ENCODE peak calls at places on chromosomes 1 and 21, in nine cellular contexts. W is neural progenitor cell; N is RWPE1; K is mammary epithelial cell; Z is tibial nerve; Y is lower lobe of right lung; H is right lobe of liver; C is CD4-positive, alpha-beta T cell; V is ovary. P is an unnamed sample.

GRCh38 chr1:204438628-204439027 is 27.0 kb upstream of the PPP1R15B start:
- DNase-seq in W (no peak), N (peak), K (peak), Z (peak), Y (no peak), H (no peak), C (no peak), V (no peak), P (no peak)

GRCh38 chr1:41217441-41217840 is 24.7 kb downstream of the SCMH1 start:
- DNase-seq in W (no peak), N (no peak), K (no peak), Z (no peak), Y (no peak), H (no peak), C (no peak), V (no peak), P (no peak)

GRCh38 chr1:31657020-31657804 is 12.5 kb upstream of the PEF1 start:
- DNase-seq in W (no peak), N (no peak), K (no peak), Z (no peak), Y (no peak), H (no peak), C (no peak), V (no peak), P (no peak)

GRCh38 chr1:218779341-218779831 is 394.3 kb upstream of the LYPLAL1 start:
- DNase-seq in W (no peak), N (peak), K (peak), Z (no peak), Y (no peak), H (no peak), C (no peak), V (no peak), P (no peak)

GRCh38 chr21:45768741-45769049 is 125.2 kb downstream of the PCBP3 start:
- DNase-seq in W (peak), N (no peak), K (no peak), Z (no peak), Y (no peak), H (no peak), C (no peak), V (no peak), P (no peak)

GRCh38 chr21:42455754-42456440 is 40.1 kb downstream of the RSPH1 start:
- DNase-seq in W (no peak), N (no peak), K (no peak), Z (no peak), Y (no peak), H (no peak), C (no peak), V (no peak), P (no peak)

GRCh38 chr1:88327391-88328267 is 356.4 kb upstream of the PKN2 start:
- DNase-seq in W (no peak), N (peak), K (peak), Z (no peak), Y (no peak), H (no peak), C (no peak), V (peak), P (no peak)

GRCh38 chr1:111705841-111706240 is 33.4 kb downstream of the INKA2 start:
- DNase-seq in W (no peak), N (no peak), K (no peak), Z (no peak), Y (no peak), H (no peak), C (no peak), V (no peak), P (no peak)

GRCh38 chr21:25188639-25189038 is 418.6 kb downstream of the MRPL39 start:
- DNase-seq in W (no peak), N (no peak), K (no peak), Z (no peak), Y (no peak), H (no peak), C (no peak), V (no peak), P (no peak)

GRCh38 chr1:3440282-3440681 is 14.2 kb upstream of the ARHGEF16 start:
- DNase-seq in W (no peak), N (no peak), K (no peak), Z (no peak), Y (no peak), H (no peak), C (no peak), V (no peak), P (peak)

GRCh38 chr1:30982937-30983336 is 74.4 kb upstream of the SDC3 start:
- DNase-seq in W (no peak), N (no peak), K (no peak), Z (peak), Y (no peak), H (no peak), C (no peak), V (no peak), P (no peak)

GRCh38 chr1:158931055-158931737 is at the start of gene PYHIN1:
- DNase-seq in W (no peak), N (no peak), K (no peak), Z (peak), Y (no peak), H (no peak), C (no peak), V (no peak), P (no peak)

GRCh38 chr1:184052194-184052559 is 647 bp downstream of the TSEN15 start:
- DNase-seq in W (no peak), N (no peak), K (no peak), Z (no peak), Y (no peak), H (no peak), C (no peak), V (no peak), P (no peak)

GRCh38 chr1:14363191-14363590 is 235.3 kb upstream of the KAZN start:
- DNase-seq in W (no peak), N (no peak), K (no peak), Z (no peak), Y (no peak), H (no peak), C (no peak), V (no peak), P (no peak)

GRCh38 chr1:119865607-119866006 is 30.7 kb downstream of the ADAM30 start:
- DNase-seq in W (no peak), N (no peak), K (no peak), Z (no peak), Y (no peak), H (no peak), C (no peak), V (no peak), P (no peak)

GRCh38 chr1:84078108-84078823 is 65.8 kb upstream of the PRKACB start:
- DNase-seq in W (no peak), N (peak), K (peak), Z (peak), Y (no peak), H (no peak), C (no peak), V (peak), P (peak)

GRCh38 chr1:241639653-241640148 is 468 bp downstream of the CHML start:
- DNase-seq in W (peak), N (no peak), K (peak), Z (peak), Y (peak), H (peak), C (no peak), V (peak), P (peak)

GRCh38 chr1:159132271-159132881 is 39.0 kb upstream of the CADM3 start:
- DNase-seq in W (peak), N (peak), K (peak), Z (peak), Y (peak), H (peak), C (peak), V (peak), P (peak)

GRCh38 chr1:201647094-201647493 is 108.2 kb downstream of the NAV1 start:
- DNase-seq in W (no peak), N (no peak), K (no peak), Z (no peak), Y (no peak), H (no peak), C (no peak), V (no peak), P (no peak)

GRCh38 chr1:10338047-10338446 is 60.8 kb upstream of the PGD start:
- DNase-seq in W (peak), N (peak), K (no peak), Z (peak), Y (no peak), H (no peak), C (no peak), V (peak), P (no peak)

GRCh38 chr1:151193856-151194255 is 3.9 kb upstream of the VPS72 start:
- DNase-seq in W (no peak), N (no peak), K (no peak), Z (no peak), Y (no peak), H (no peak), C (no peak), V (no peak), P (no peak)

GRCh38 chr1:180261524-180262160 is 31.6 kb downstream of the LHX4 start:
- DNase-seq in W (no peak), N (no peak), K (no peak), Z (no peak), Y (no peak), H (no peak), C (no peak), V (no peak), P (no peak)

GRCh38 chr1:208747979-208748378 is 503.8 kb upstream of the PLXNA2 start:
- DNase-seq in W (no peak), N (no peak), K (no peak), Z (no peak), Y (no peak), H (no peak), C (no peak), V (no peak), P (no peak)

GRCh38 chr1:26999440-26999987 is 6.0 kb downstream of the TRNP1 start:
- DNase-seq in W (peak), N (peak), K (peak), Z (peak), Y (peak), H (peak), C (no peak), V (peak), P (peak)

GRCh38 chr1:26305667-26306289 is 658 bp downstream of the UBXN11 start:
- DNase-seq in W (peak), N (no peak), K (no peak), Z (no peak), Y (no peak), H (no peak), C (no peak), V (no peak), P (no peak)

GRCh38 chr1:110390096-110390495 is 730 bp downstream of the SLC16A4 start:
- DNase-seq in W (peak), N (peak), K (peak), Z (peak), Y (peak), H (no peak), C (no peak), V (peak), P (peak)

GRCh38 chr1:119587328-119587727 is 60.7 kb downstream of the ZNF697 start:
- DNase-seq in W (no peak), N (no peak), K (peak), Z (no peak), Y (no peak), H (no peak), C (no peak), V (no peak), P (no peak)

GRCh38 chr1:182662121-182662890 is 22.1 kb downstream of the RGS8 start:
- DNase-seq in W (peak), N (no peak), K (no peak), Z (no peak), Y (no peak), H (no peak), C (no peak), V (no peak), P (no peak)

GRCh38 chr21:31340942-31341487 is 3.0 kb downstream of the TIAM1 start:
- DNase-seq in W (no peak), N (no peak), K (no peak), Z (no peak), Y (no peak), H (no peak), C (no peak), V (no peak), P (no peak)

GRCh38 chr1:10724948-10725852 is 71.2 kb downstream of the CASZ1 start:
- DNase-seq in W (no peak), N (no peak), K (no peak), Z (no peak), Y (peak), H (peak), C (no peak), V (no peak), P (no peak)

GRCh38 chr1:17274186-17275170 is 25.6 kb downstream of the PADI3 start:
- DNase-seq in W (peak), N (peak), K (peak), Z (no peak), Y (peak), H (peak), C (no peak), V (no peak), P (no peak)

GRCh38 chr21:44913425-44914175 is 7.1 kb downstream of the ITGB2 start:
- DNase-seq in W (no peak), N (no peak), K (no peak), Z (no peak), Y (peak), H (peak), C (no peak), V (no peak), P (peak)

GRCh38 chr21:31732891-31733520 is 1.1 kb upstream of the SCAF4 start:
- DNase-seq in W (peak), N (peak), K (no peak), Z (no peak), Y (no peak), H (peak), C (peak), V (peak), P (no peak)

GRCh38 chr1:217090073-217090911 is 367.1 kb upstream of the ESRRG start:
- DNase-seq in W (peak), N (no peak), K (no peak), Z (no peak), Y (no peak), H (no peak), C (no peak), V (no peak), P (no peak)

GRCh38 chr1:1132928-1133750 is 17.2 kb upstream of the C1orf159 start:
- DNase-seq in W (no peak), N (no peak), K (no peak), Z (peak), Y (no peak), H (no peak), C (no peak), V (no peak), P (peak)

GRCh38 chr1:19413999-19414398 is 71.3 kb downstream of the CAPZB start:
- DNase-seq in W (no peak), N (no peak), K (no peak), Z (no peak), Y (no peak), H (no peak), C (no peak), V (no peak), P (no peak)
- H3K27ac ChIP-seq in W (no peak), N (no peak), K (no peak), Z (no peak), Y (peak), H (no peak), C (no peak), V (no peak), P (no peak)

GRCh38 chr1:237677979-237678378 is 212.7 kb downstream of the ZP4 start:
- DNase-seq in W (no peak), N (peak), K (peak), Z (no peak), Y (no peak), H (no peak), C (no peak), V (no peak), P (no peak)
- TF ChIP-seq CTCF in W (peak), N (peak), K (peak), Z (no peak), Y (no peak), H (peak), C (no peak), V (no peak), P (peak)

GRCh38 chr1:37325010-37325409 is 149.4 kb upstream of the ZC3H12A start:
- DNase-seq in W (no peak), N (no peak), K (no peak), Z (no peak), Y (no peak), H (peak), C (no peak), V (no peak), P (peak)
- H3K27ac ChIP-seq in W (no peak), N (no peak), K (no peak), Z (no peak), Y (no peak), H (no peak), C (no peak), V (no peak), P (no peak)

DNA sequence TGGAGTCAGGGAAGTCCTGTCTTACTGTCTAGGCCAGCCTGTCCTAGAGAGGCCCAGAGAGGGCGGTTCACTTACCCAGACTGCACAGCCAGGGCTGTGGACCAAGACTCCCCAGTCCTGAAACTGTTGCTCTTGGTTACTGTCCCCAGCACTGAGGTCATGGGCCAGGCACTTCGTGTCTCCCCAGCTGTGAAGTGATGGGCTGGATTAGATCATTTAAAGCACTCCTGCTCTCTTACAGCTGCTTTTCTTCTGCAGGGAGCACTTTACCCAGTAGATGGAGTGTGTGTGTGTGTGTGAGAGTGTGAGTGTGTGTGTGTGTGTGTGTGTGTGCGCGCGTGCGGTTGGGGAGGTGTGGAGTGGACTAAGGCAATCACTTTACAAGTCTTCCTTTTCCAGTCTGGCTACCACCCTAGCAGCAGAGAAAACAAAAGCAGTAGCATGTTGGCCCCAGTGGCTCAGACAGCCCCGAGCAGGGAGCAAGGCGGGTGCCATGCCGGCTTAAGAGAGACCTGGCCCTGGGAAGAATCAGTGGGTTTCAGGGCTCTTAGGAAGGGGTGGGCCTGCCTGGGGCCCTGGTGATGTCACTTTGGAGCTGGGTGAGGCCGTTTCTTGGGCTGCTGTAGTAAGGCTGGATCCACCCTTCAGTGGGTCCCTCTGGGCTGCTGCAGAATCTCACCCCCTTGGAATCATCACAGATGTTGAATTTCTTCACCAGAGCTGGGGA is 2.4 kb downstream of the SPSB1 start:
- DNase-seq in W (no peak), N (no peak), K (peak), Z (peak), Y (no peak), H (no peak), C (no peak), V (no peak), P (no peak)
- TF ChIP-seq CTCF in W (no peak), N (no peak), K (peak), Z (peak), Y (no peak), H (no peak), C (no peak), V (no peak), P (no peak)

DNA sequence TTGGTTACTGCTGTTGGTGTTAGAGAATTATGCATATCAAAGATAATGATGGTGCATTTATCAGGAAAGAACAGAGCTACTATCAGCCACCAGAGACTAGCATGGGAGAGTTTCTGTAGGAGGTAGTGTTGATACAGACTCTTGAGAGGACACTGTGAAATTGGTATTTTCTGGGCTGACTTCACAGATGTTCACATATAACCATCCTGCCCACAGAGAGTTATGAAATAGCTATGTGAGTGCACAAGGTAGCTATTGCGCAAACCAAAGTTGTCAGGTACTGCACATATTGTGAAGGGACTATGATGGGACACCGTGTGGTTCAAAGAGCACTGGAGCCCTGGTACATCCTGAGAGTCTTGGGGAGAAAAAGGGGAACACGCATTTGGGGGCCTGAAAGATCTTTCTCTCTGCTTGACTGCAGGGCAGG is 1.4 kb upstream of the TLCD4 start:
- DNase-seq in W (no peak), N (no peak), K (peak), Z (no peak), Y (no peak), H (peak), C (no peak), V (no peak), P (no peak)
- H3K27ac ChIP-seq in W (no peak), N (no peak), K (no peak), Z (no peak), Y (no peak), H (peak), C (no peak), V (no peak), P (no peak)

GRCh38 chr1:64490204-64490818 is 20.4 kb downstream of the CACHD1 start:
- DNase-seq in W (no peak), N (no peak), K (no peak), Z (no peak), Y (no peak), H (no peak), C (no peak), V (no peak), P (no peak)
- TF ChIP-seq CTCF in W (no peak), N (no peak), K (no peak), Z (no peak), Y (no peak), H (peak), C (no peak), V (no peak), P (no peak)

GRCh38 chr1:19882111-19883071 is at the start of gene OTUD3:
- DNase-seq in W (peak), N (peak), K (peak), Z (peak), Y (peak), H (peak), C (peak), V (peak), P (peak)

GRCh38 chr1:19878637-19878985 is 3.6 kb upstream of the OTUD3 start:
- DNase-seq in W (no peak), N (no peak), K (no peak), Z (no peak), Y (no peak), H (no peak), C (no peak), V (no peak), P (no peak)

GRCh38 chr1:19877821-19878636 is 4.2 kb upstream of the OTUD3 start:
- DNase-seq in W (peak), N (peak), K (peak), Z (no peak), Y (no peak), H (no peak), C (no peak), V (no peak), P (no peak)

GRCh38 chr1:19877351-19877750 is 4.8 kb upstream of the OTUD3 start:
- DNase-seq in W (no peak), N (no peak), K (no peak), Z (no peak), Y (no peak), H (no peak), C (no peak), V (no peak), P (no peak)

DNA sequence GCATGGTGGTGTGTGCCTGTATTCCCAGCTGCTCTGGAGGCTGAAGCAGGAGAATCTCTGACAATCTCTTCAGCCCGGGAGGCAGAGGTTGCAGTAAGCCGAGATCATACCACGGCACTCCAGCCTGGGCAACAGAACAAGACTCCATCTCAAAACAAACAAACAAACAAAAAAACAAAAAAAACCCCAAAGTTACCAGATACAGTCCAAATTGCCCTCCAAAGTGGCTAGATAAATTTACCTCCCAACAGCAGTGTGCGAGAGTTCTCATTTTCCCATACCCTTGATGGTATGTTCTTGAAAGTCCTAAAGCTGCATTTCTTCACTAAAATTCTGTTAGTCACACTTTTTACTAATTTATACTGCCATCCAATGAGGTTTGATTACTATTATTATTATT is 3.0 kb upstream of the OTUD3 start:
- DNase-seq in W (no peak), N (no peak), K (no peak), Z (no peak), Y (no peak), H (no peak), C (no peak), V (no peak), P (no peak)
- H3K27ac ChIP-seq in W (no peak), N (no peak), K (no peak), Z (no peak), Y (no peak), H (no peak), C (no peak), V (no peak), P (no peak)

GRCh38 chr1:211625040-211625439 is 46.1 kb upstream of the SLC30A1 start:
- DNase-seq in W (no peak), N (peak), K (peak), Z (peak), Y (peak), H (no peak), C (no peak), V (no peak), P (no peak)
- TF ChIP-seq CTCF in W (no peak), N (no peak), K (peak), Z (peak), Y (peak), H (peak), C (no peak), V (no peak), P (peak)

GRCh38 chr1:6827081-6827480 is 41.8 kb downstream of the CAMTA1 start:
- DNase-seq in W (no peak), N (no peak), K (no peak), Z (no peak), Y (no peak), H (no peak), C (no peak), V (no peak), P (no peak)
- H3K27ac ChIP-seq in W (no peak), N (no peak), K (no peak), Z (no peak), Y (no peak), H (no peak), C (no peak), V (no peak), P (no peak)